ENCODE peak calls at places on chromosomes 2 and 18, in ten cellular contexts. One of them, this sample, is unnamed.

GRCh38 chr2:120480903-120481445 is 135.0 kb downstream of the INHBB start:
- DNase-seq in stimulated activated CD8-positive, alpha-beta memory T cell treated with anti-CD3 and anti-CD28 coated beads, Interleukin-4, amount 100 ng/mL, for 4 hours: no peak
- DNase-seq in activated T-cell treated with anti-CD3 and anti-CD28 coated beads for 24 hours: no peak
- DNase-seq in NCI-H446: no peak
- DNase-seq in left colon: no peak
- DNase-seq in activated CD8-positive, alpha-beta memory T cell treated with anti-CD3 and anti-CD28 coated beads for 48 hours: no peak
- DNase-seq in progenitor cell of endocrine pancreas: no peak
- DNase-seq in NAMALWA: no peak
- DNase-seq in IMR-90: no peak
- DNase-seq in right cardiac atrium: no peak
- DNase-seq in this sample: no peak

GRCh38 chr2:10331033-10331701 is 28.5 kb downstream of the HPCAL1 start:
- DNase-seq in stimulated activated CD8-positive, alpha-beta memory T cell treated with anti-CD3 and anti-CD28 coated beads, Interleukin-4, amount 100 ng/mL, for 4 hours: no peak
- DNase-seq in activated T-cell treated with anti-CD3 and anti-CD28 coated beads for 24 hours: peak
- DNase-seq in NCI-H446: no peak
- DNase-seq in left colon: peak
- DNase-seq in activated CD8-positive, alpha-beta memory T cell treated with anti-CD3 and anti-CD28 coated beads for 48 hours: peak
- DNase-seq in progenitor cell of endocrine pancreas: no peak
- DNase-seq in NAMALWA: no peak
- DNase-seq in IMR-90: no peak
- DNase-seq in right cardiac atrium: peak
- DNase-seq in this sample: peak

GRCh38 chr18:7855671-7856070 is 288.6 kb downstream of the PTPRM start:
- DNase-seq in stimulated activated CD8-positive, alpha-beta memory T cell treated with anti-CD3 and anti-CD28 coated beads, Interleukin-4, amount 100 ng/mL, for 4 hours: no peak
- DNase-seq in activated T-cell treated with anti-CD3 and anti-CD28 coated beads for 24 hours: no peak
- DNase-seq in NCI-H446: no peak
- DNase-seq in left colon: no peak
- DNase-seq in activated CD8-positive, alpha-beta memory T cell treated with anti-CD3 and anti-CD28 coated beads for 48 hours: no peak
- DNase-seq in progenitor cell of endocrine pancreas: no peak
- DNase-seq in NAMALWA: no peak
- DNase-seq in IMR-90: no peak
- DNase-seq in right cardiac atrium: no peak
- DNase-seq in this sample: no peak

GRCh38 chr2:151361674-151362380 is 4.4 kb downstream of the TNFAIP6 start:
- DNase-seq in stimulated activated CD8-positive, alpha-beta memory T cell treated with anti-CD3 and anti-CD28 coated beads, Interleukin-4, amount 100 ng/mL, for 4 hours: no peak
- DNase-seq in activated T-cell treated with anti-CD3 and anti-CD28 coated beads for 24 hours: no peak
- DNase-seq in NCI-H446: no peak
- DNase-seq in left colon: no peak
- DNase-seq in activated CD8-positive, alpha-beta memory T cell treated with anti-CD3 and anti-CD28 coated beads for 48 hours: no peak
- DNase-seq in progenitor cell of endocrine pancreas: no peak
- DNase-seq in NAMALWA: no peak
- DNase-seq in IMR-90: no peak
- DNase-seq in right cardiac atrium: no peak
- DNase-seq in this sample: no peak

GRCh38 chr2:27356056-27356381 is 545 bp downstream of the GTF3C2 start:
- DNase-seq in stimulated activated CD8-positive, alpha-beta memory T cell treated with anti-CD3 and anti-CD28 coated beads, Interleukin-4, amount 100 ng/mL, for 4 hours: no peak
- DNase-seq in activated T-cell treated with anti-CD3 and anti-CD28 coated beads for 24 hours: peak
- DNase-seq in NCI-H446: no peak
- DNase-seq in left colon: peak
- DNase-seq in activated CD8-positive, alpha-beta memory T cell treated with anti-CD3 and anti-CD28 coated beads for 48 hours: no peak
- DNase-seq in progenitor cell of endocrine pancreas: no peak
- DNase-seq in NAMALWA: peak
- DNase-seq in IMR-90: peak
- DNase-seq in right cardiac atrium: peak
- DNase-seq in this sample: peak

GRCh38 chr2:160583162-160583522 is 89.5 kb upstream of the RBMS1 start:
- DNase-seq in stimulated activated CD8-positive, alpha-beta memory T cell treated with anti-CD3 and anti-CD28 coated beads, Interleukin-4, amount 100 ng/mL, for 4 hours: no peak
- DNase-seq in activated T-cell treated with anti-CD3 and anti-CD28 coated beads for 24 hours: no peak
- DNase-seq in NCI-H446: no peak
- DNase-seq in left colon: no peak
- DNase-seq in activated CD8-positive, alpha-beta memory T cell treated with anti-CD3 and anti-CD28 coated beads for 48 hours: no peak
- DNase-seq in progenitor cell of endocrine pancreas: no peak
- DNase-seq in NAMALWA: no peak
- DNase-seq in IMR-90: peak
- DNase-seq in right cardiac atrium: no peak
- DNase-seq in this sample: no peak

GRCh38 chr2:23123686-23124085 is 261.3 kb upstream of the KLHL29 start:
- DNase-seq in stimulated activated CD8-positive, alpha-beta memory T cell treated with anti-CD3 and anti-CD28 coated beads, Interleukin-4, amount 100 ng/mL, for 4 hours: no peak
- DNase-seq in activated T-cell treated with anti-CD3 and anti-CD28 coated beads for 24 hours: no peak
- DNase-seq in NCI-H446: no peak
- DNase-seq in left colon: no peak
- DNase-seq in activated CD8-positive, alpha-beta memory T cell treated with anti-CD3 and anti-CD28 coated beads for 48 hours: no peak
- DNase-seq in progenitor cell of endocrine pancreas: no peak
- DNase-seq in NAMALWA: no peak
- DNase-seq in IMR-90: no peak
- DNase-seq in right cardiac atrium: no peak
- DNase-seq in this sample: no peak

GRCh38 chr18:35526476-35527120 is 28.8 kb upstream of the INO80C start:
- DNase-seq in stimulated activated CD8-positive, alpha-beta memory T cell treated with anti-CD3 and anti-CD28 coated beads, Interleukin-4, amount 100 ng/mL, for 4 hours: no peak
- DNase-seq in activated T-cell treated with anti-CD3 and anti-CD28 coated beads for 24 hours: no peak
- DNase-seq in NCI-H446: no peak
- DNase-seq in left colon: no peak
- DNase-seq in activated CD8-positive, alpha-beta memory T cell treated with anti-CD3 and anti-CD28 coated beads for 48 hours: no peak
- DNase-seq in progenitor cell of endocrine pancreas: no peak
- DNase-seq in NAMALWA: no peak
- DNase-seq in IMR-90: no peak
- DNase-seq in right cardiac atrium: no peak
- DNase-seq in this sample: peak

GRCh38 chr2:216283038-216283900 is 89.0 kb downstream of the MARCHF4 start:
- DNase-seq in stimulated activated CD8-positive, alpha-beta memory T cell treated with anti-CD3 and anti-CD28 coated beads, Interleukin-4, amount 100 ng/mL, for 4 hours: no peak
- DNase-seq in activated T-cell treated with anti-CD3 and anti-CD28 coated beads for 24 hours: no peak
- DNase-seq in NCI-H446: no peak
- DNase-seq in left colon: no peak
- DNase-seq in activated CD8-positive, alpha-beta memory T cell treated with anti-CD3 and anti-CD28 coated beads for 48 hours: no peak
- DNase-seq in progenitor cell of endocrine pancreas: peak
- DNase-seq in NAMALWA: peak
- DNase-seq in IMR-90: no peak
- DNase-seq in right cardiac atrium: no peak
- DNase-seq in this sample: no peak

GRCh38 chr2:64222351-64222750 is 78.1 kb upstream of the PELI1 start:
- DNase-seq in stimulated activated CD8-positive, alpha-beta memory T cell treated with anti-CD3 and anti-CD28 coated beads, Interleukin-4, amount 100 ng/mL, for 4 hours: no peak
- DNase-seq in activated T-cell treated with anti-CD3 and anti-CD28 coated beads for 24 hours: no peak
- DNase-seq in NCI-H446: no peak
- DNase-seq in left colon: no peak
- DNase-seq in activated CD8-positive, alpha-beta memory T cell treated with anti-CD3 and anti-CD28 coated beads for 48 hours: no peak
- DNase-seq in progenitor cell of endocrine pancreas: no peak
- DNase-seq in NAMALWA: no peak
- DNase-seq in IMR-90: peak
- DNase-seq in right cardiac atrium: no peak
- DNase-seq in this sample: peak

GRCh38 chr18:75133721-75134645 is 75.0 kb downstream of the PTGR3 start:
- DNase-seq in stimulated activated CD8-positive, alpha-beta memory T cell treated with anti-CD3 and anti-CD28 coated beads, Interleukin-4, amount 100 ng/mL, for 4 hours: no peak
- DNase-seq in activated T-cell treated with anti-CD3 and anti-CD28 coated beads for 24 hours: no peak
- DNase-seq in NCI-H446: no peak
- DNase-seq in left colon: no peak
- DNase-seq in activated CD8-positive, alpha-beta memory T cell treated with anti-CD3 and anti-CD28 coated beads for 48 hours: no peak
- DNase-seq in progenitor cell of endocrine pancreas: no peak
- DNase-seq in NAMALWA: no peak
- DNase-seq in IMR-90: no peak
- DNase-seq in right cardiac atrium: no peak
- DNase-seq in this sample: no peak

GRCh38 chr18:57998461-57998860 is 45.6 kb upstream of the NEDD4L start:
- DNase-seq in stimulated activated CD8-positive, alpha-beta memory T cell treated with anti-CD3 and anti-CD28 coated beads, Interleukin-4, amount 100 ng/mL, for 4 hours: no peak
- DNase-seq in activated T-cell treated with anti-CD3 and anti-CD28 coated beads for 24 hours: no peak
- DNase-seq in NCI-H446: no peak
- DNase-seq in left colon: no peak
- DNase-seq in activated CD8-positive, alpha-beta memory T cell treated with anti-CD3 and anti-CD28 coated beads for 48 hours: no peak
- DNase-seq in progenitor cell of endocrine pancreas: no peak
- DNase-seq in NAMALWA: no peak
- DNase-seq in IMR-90: peak
- DNase-seq in right cardiac atrium: no peak
- DNase-seq in this sample: no peak

GRCh38 chr2:71455741-71456569 is 2.6 kb downstream of the DYSF start:
- DNase-seq in stimulated activated CD8-positive, alpha-beta memory T cell treated with anti-CD3 and anti-CD28 coated beads, Interleukin-4, amount 100 ng/mL, for 4 hours: no peak
- DNase-seq in activated T-cell treated with anti-CD3 and anti-CD28 coated beads for 24 hours: no peak
- DNase-seq in NCI-H446: no peak
- DNase-seq in left colon: peak
- DNase-seq in activated CD8-positive, alpha-beta memory T cell treated with anti-CD3 and anti-CD28 coated beads for 48 hours: no peak
- DNase-seq in progenitor cell of endocrine pancreas: no peak
- DNase-seq in NAMALWA: no peak
- DNase-seq in IMR-90: no peak
- DNase-seq in right cardiac atrium: no peak
- DNase-seq in this sample: no peak

GRCh38 chr2:85741211-85741610 is 12.6 kb upstream of the ATOH8 start:
- DNase-seq in stimulated activated CD8-positive, alpha-beta memory T cell treated with anti-CD3 and anti-CD28 coated beads, Interleukin-4, amount 100 ng/mL, for 4 hours: no peak
- DNase-seq in activated T-cell treated with anti-CD3 and anti-CD28 coated beads for 24 hours: no peak
- DNase-seq in NCI-H446: no peak
- DNase-seq in left colon: no peak
- DNase-seq in activated CD8-positive, alpha-beta memory T cell treated with anti-CD3 and anti-CD28 coated beads for 48 hours: no peak
- DNase-seq in progenitor cell of endocrine pancreas: no peak
- DNase-seq in NAMALWA: no peak
- DNase-seq in IMR-90: no peak
- DNase-seq in right cardiac atrium: peak
- DNase-seq in this sample: no peak

GRCh38 chr2:5693288-5694015 is 1.3 kb downstream of the SOX11 start:
- DNase-seq in stimulated activated CD8-positive, alpha-beta memory T cell treated with anti-CD3 and anti-CD28 coated beads, Interleukin-4, amount 100 ng/mL, for 4 hours: no peak
- DNase-seq in activated T-cell treated with anti-CD3 and anti-CD28 coated beads for 24 hours: no peak
- DNase-seq in NCI-H446: no peak
- DNase-seq in left colon: no peak
- DNase-seq in activated CD8-positive, alpha-beta memory T cell treated with anti-CD3 and anti-CD28 coated beads for 48 hours: no peak
- DNase-seq in progenitor cell of endocrine pancreas: peak
- DNase-seq in NAMALWA: no peak
- DNase-seq in IMR-90: peak
- DNase-seq in right cardiac atrium: no peak
- DNase-seq in this sample: peak

GRCh38 chr2:130920417-130921030 is 83.8 kb downstream of the ARHGEF4 start:
- DNase-seq in stimulated activated CD8-positive, alpha-beta memory T cell treated with anti-CD3 and anti-CD28 coated beads, Interleukin-4, amount 100 ng/mL, for 4 hours: peak
- DNase-seq in activated T-cell treated with anti-CD3 and anti-CD28 coated beads for 24 hours: peak
- DNase-seq in NCI-H446: peak
- DNase-seq in left colon: no peak
- DNase-seq in activated CD8-positive, alpha-beta memory T cell treated with anti-CD3 and anti-CD28 coated beads for 48 hours: no peak
- DNase-seq in progenitor cell of endocrine pancreas: peak
- DNase-seq in NAMALWA: peak
- DNase-seq in IMR-90: peak
- DNase-seq in right cardiac atrium: peak
- DNase-seq in this sample: peak

GRCh38 chr2:69375494-69376353 is 11.3 kb downstream of the GFPT1 start:
- DNase-seq in stimulated activated CD8-positive, alpha-beta memory T cell treated with anti-CD3 and anti-CD28 coated beads, Interleukin-4, amount 100 ng/mL, for 4 hours: no peak
- DNase-seq in activated T-cell treated with anti-CD3 and anti-CD28 coated beads for 24 hours: no peak
- DNase-seq in NCI-H446: no peak
- DNase-seq in left colon: no peak
- DNase-seq in activated CD8-positive, alpha-beta memory T cell treated with anti-CD3 and anti-CD28 coated beads for 48 hours: no peak
- DNase-seq in progenitor cell of endocrine pancreas: no peak
- DNase-seq in NAMALWA: peak
- DNase-seq in IMR-90: peak
- DNase-seq in right cardiac atrium: no peak
- DNase-seq in this sample: peak

GRCh38 chr2:8285081-8285480 is 396.8 kb upstream of the ID2 start:
- DNase-seq in stimulated activated CD8-positive, alpha-beta memory T cell treated with anti-CD3 and anti-CD28 coated beads, Interleukin-4, amount 100 ng/mL, for 4 hours: no peak
- DNase-seq in activated T-cell treated with anti-CD3 and anti-CD28 coated beads for 24 hours: no peak
- DNase-seq in NCI-H446: no peak
- DNase-seq in left colon: no peak
- DNase-seq in activated CD8-positive, alpha-beta memory T cell treated with anti-CD3 and anti-CD28 coated beads for 48 hours: no peak
- DNase-seq in progenitor cell of endocrine pancreas: no peak
- DNase-seq in NAMALWA: no peak
- DNase-seq in IMR-90: no peak
- DNase-seq in right cardiac atrium: no peak
- DNase-seq in this sample: peak

GRCh38 chr18:79642626-79643025 is 37.0 kb upstream of the CTDP1 start:
- DNase-seq in stimulated activated CD8-positive, alpha-beta memory T cell treated with anti-CD3 and anti-CD28 coated beads, Interleukin-4, amount 100 ng/mL, for 4 hours: no peak
- DNase-seq in activated T-cell treated with anti-CD3 and anti-CD28 coated beads for 24 hours: no peak
- DNase-seq in NCI-H446: no peak
- DNase-seq in left colon: no peak
- DNase-seq in activated CD8-positive, alpha-beta memory T cell treated with anti-CD3 and anti-CD28 coated beads for 48 hours: no peak
- DNase-seq in progenitor cell of endocrine pancreas: no peak
- DNase-seq in NAMALWA: no peak
- DNase-seq in IMR-90: no peak
- DNase-seq in right cardiac atrium: no peak
- DNase-seq in this sample: peak

GRCh38 chr2:229431331-229431954 is 160.4 kb upstream of the PID1 start:
- DNase-seq in stimulated activated CD8-positive, alpha-beta memory T cell treated with anti-CD3 and anti-CD28 coated beads, Interleukin-4, amount 100 ng/mL, for 4 hours: no peak
- DNase-seq in activated T-cell treated with anti-CD3 and anti-CD28 coated beads for 24 hours: no peak
- DNase-seq in NCI-H446: no peak
- DNase-seq in left colon: no peak
- DNase-seq in activated CD8-positive, alpha-beta memory T cell treated with anti-CD3 and anti-CD28 coated beads for 48 hours: no peak
- DNase-seq in progenitor cell of endocrine pancreas: no peak
- DNase-seq in NAMALWA: peak
- DNase-seq in IMR-90: peak
- DNase-seq in right cardiac atrium: no peak
- DNase-seq in this sample: peak

GRCh38 chr2:106292627-106293026 is 98.5 kb upstream of the UXS1 start:
- DNase-seq in stimulated activated CD8-positive, alpha-beta memory T cell treated with anti-CD3 and anti-CD28 coated beads, Interleukin-4, amount 100 ng/mL, for 4 hours: no peak
- DNase-seq in activated T-cell treated with anti-CD3 and anti-CD28 coated beads for 24 hours: no peak
- DNase-seq in NCI-H446: no peak
- DNase-seq in left colon: no peak
- DNase-seq in activated CD8-positive, alpha-beta memory T cell treated with anti-CD3 and anti-CD28 coated beads for 48 hours: no peak
- DNase-seq in progenitor cell of endocrine pancreas: no peak
- DNase-seq in NAMALWA: no peak
- DNase-seq in IMR-90: no peak
- DNase-seq in right cardiac atrium: no peak
- DNase-seq in this sample: no peak

GRCh38 chr2:159595410-159596046 is 20.8 kb downstream of the BAZ2B start:
- DNase-seq in stimulated activated CD8-positive, alpha-beta memory T cell treated with anti-CD3 and anti-CD28 coated beads, Interleukin-4, amount 100 ng/mL, for 4 hours: no peak
- DNase-seq in activated T-cell treated with anti-CD3 and anti-CD28 coated beads for 24 hours: no peak
- DNase-seq in NCI-H446: peak
- DNase-seq in left colon: no peak
- DNase-seq in activated CD8-positive, alpha-beta memory T cell treated with anti-CD3 and anti-CD28 coated beads for 48 hours: no peak
- DNase-seq in progenitor cell of endocrine pancreas: no peak
- DNase-seq in NAMALWA: no peak
- DNase-seq in IMR-90: peak
- DNase-seq in right cardiac atrium: no peak
- DNase-seq in this sample: peak

GRCh38 chr2:134407154-134407890 is 153.4 kb downstream of the MGAT5 start:
- DNase-seq in stimulated activated CD8-positive, alpha-beta memory T cell treated with anti-CD3 and anti-CD28 coated beads, Interleukin-4, amount 100 ng/mL, for 4 hours: no peak
- DNase-seq in activated T-cell treated with anti-CD3 and anti-CD28 coated beads for 24 hours: no peak
- DNase-seq in NCI-H446: no peak
- DNase-seq in left colon: no peak
- DNase-seq in activated CD8-positive, alpha-beta memory T cell treated with anti-CD3 and anti-CD28 coated beads for 48 hours: no peak
- DNase-seq in progenitor cell of endocrine pancreas: no peak
- DNase-seq in NAMALWA: no peak
- DNase-seq in IMR-90: no peak
- DNase-seq in right cardiac atrium: no peak
- DNase-seq in this sample: no peak

This sample was measured in mesenchymal stem cell.